ENCODE peak calls at places on chromosome 11, in four cellular contexts. One of them, this sample, is unnamed.

GRCh38 chr11:67276821-67277230 is 10.6 kb downstream of the GRK2 start:
- DNase-seq in activated T-helper 1 cell treated with Interleukin-2 at 50 U/mL for 16 hours: no peak
- DNase-seq in H7: peak; percentile 83
- DNase-seq in lower leg skin: no peak
- DNase-seq in this sample: no peak

GRCh38 chr11:15667127-15667725 is 552.5 kb downstream of the INSC start:
- DNase-seq in activated T-helper 1 cell treated with Interleukin-2 at 50 U/mL for 16 hours: no peak
- DNase-seq in H7: no peak
- DNase-seq in lower leg skin: no peak
- DNase-seq in this sample: no peak

GRCh38 chr11:5369793-5370192 is 13.8 kb upstream of the OR51M1 start:
- DNase-seq in activated T-helper 1 cell treated with Interleukin-2 at 50 U/mL for 16 hours: no peak
- DNase-seq in H7: peak; percentile 22
- DNase-seq in lower leg skin: no peak
- DNase-seq in this sample: no peak

GRCh38 chr11:2166091-2166851 is 5.3 kb upstream of the INS start:
- DNase-seq in activated T-helper 1 cell treated with Interleukin-2 at 50 U/mL for 16 hours: no peak
- DNase-seq in H7: peak; percentile 95
- DNase-seq in lower leg skin: no peak
- DNase-seq in this sample: no peak

GRCh38 chr11:75840560-75840959 is 25.6 kb downstream of the UVRAG start:
- DNase-seq in activated T-helper 1 cell treated with Interleukin-2 at 50 U/mL for 16 hours: no peak
- DNase-seq in H7: no peak
- DNase-seq in lower leg skin: no peak
- DNase-seq in this sample: no peak

GRCh38 chr11:63937713-63938480 is 905 bp upstream of the NAA40 start:
- DNase-seq in activated T-helper 1 cell treated with Interleukin-2 at 50 U/mL for 16 hours: no peak
- DNase-seq in H7: peak; percentile 84
- DNase-seq in lower leg skin: no peak
- DNase-seq in this sample: no peak

GRCh38 chr11:57054782-57055181 is 66.1 kb downstream of the OR5AK2 start:
- DNase-seq in activated T-helper 1 cell treated with Interleukin-2 at 50 U/mL for 16 hours: no peak
- DNase-seq in H7: no peak
- DNase-seq in lower leg skin: no peak
- DNase-seq in this sample: no peak

GRCh38 chr11:76838422-76839068 is 22.2 kb upstream of the ACER3 start:
- DNase-seq in activated T-helper 1 cell treated with Interleukin-2 at 50 U/mL for 16 hours: no peak
- DNase-seq in H7: peak; percentile 72
- DNase-seq in lower leg skin: no peak
- DNase-seq in this sample: no peak

GRCh38 chr11:77732143-77732542 is 88.4 kb downstream of the RSF1 start:
- DNase-seq in activated T-helper 1 cell treated with Interleukin-2 at 50 U/mL for 16 hours: no peak
- DNase-seq in H7: no peak
- DNase-seq in lower leg skin: no peak
- DNase-seq in this sample: no peak